ENCODE peak calls at places on chromosomes 12 and 14, in ten cellular contexts. One of them, this sample, is unnamed.

GRCh38 chr12:96343347-96343954 is 56.8 kb downstream of the CDK17 start:
- DNase-seq in A549: no peak
- DNase-seq in HAP-1: no peak
- DNase-seq in lower lobe of right lung: no peak
- DNase-seq in upper lobe of right lung: no peak
- DNase-seq in PC-9: no peak
- DNase-seq in suprapubic skin: no peak
- DNase-seq in psoas muscle: no peak
- DNase-seq in adipocyte: no peak
- DNase-seq in HCT116: no peak
- DNase-seq in this sample: no peak

GRCh38 chr14:27315947-27316346 is 718.1 kb upstream of the NOVA1 start:
- DNase-seq in PC-9: no peak
- DNase-seq in A549: no peak
- DNase-seq in suprapubic skin: no peak
- DNase-seq in adipocyte: no peak
- DNase-seq in psoas muscle: no peak
- DNase-seq in lower lobe of right lung: no peak
- DNase-seq in upper lobe of right lung: no peak
- DNase-seq in HAP-1: no peak
- DNase-seq in HCT116: no peak
- DNase-seq in this sample: no peak

GRCh38 chr14:24384169-24384568 is 14.6 kb upstream of the NYNRIN start:
- DNase-seq in suprapubic skin: no peak
- DNase-seq in HAP-1: no peak
- DNase-seq in lower lobe of right lung: no peak
- DNase-seq in HCT116: no peak
- DNase-seq in PC-9: no peak
- DNase-seq in A549: no peak
- DNase-seq in adipocyte: no peak
- DNase-seq in psoas muscle: no peak
- DNase-seq in upper lobe of right lung: no peak
- DNase-seq in this sample: no peak

GRCh38 chr14:24814944-24815343 is 181.0 kb upstream of the GZMB start:
- DNase-seq in HCT116: no peak
- DNase-seq in suprapubic skin: no peak
- DNase-seq in adipocyte: no peak
- DNase-seq in upper lobe of right lung: no peak
- DNase-seq in psoas muscle: no peak
- DNase-seq in PC-9: no peak
- DNase-seq in lower lobe of right lung: no peak
- DNase-seq in HAP-1: no peak
- DNase-seq in A549: no peak
- DNase-seq in this sample: no peak

GRCh38 chr12:12399906-12400305 is 43.0 kb downstream of the BORCS5 start:
- DNase-seq in suprapubic skin: no peak
- DNase-seq in lower lobe of right lung: no peak
- DNase-seq in psoas muscle: no peak
- DNase-seq in adipocyte: no peak
- DNase-seq in A549: no peak
- DNase-seq in PC-9: no peak
- DNase-seq in HAP-1: no peak
- DNase-seq in HCT116: no peak
- DNase-seq in upper lobe of right lung: no peak
- DNase-seq in this sample: no peak

GRCh38 chr14:92886337-92886736 is 36.6 kb upstream of the CHGA start:
- DNase-seq in A549: no peak
- DNase-seq in suprapubic skin: no peak
- DNase-seq in HAP-1: no peak
- DNase-seq in adipocyte: no peak
- DNase-seq in PC-9: no peak
- DNase-seq in lower lobe of right lung: no peak
- DNase-seq in psoas muscle: no peak
- DNase-seq in upper lobe of right lung: no peak
- DNase-seq in HCT116: no peak
- DNase-seq in this sample: no peak

GRCh38 chr12:28899951-28900350 is 249.1 kb upstream of the FAR2 start:
- DNase-seq in upper lobe of right lung: no peak
- DNase-seq in suprapubic skin: no peak
- DNase-seq in PC-9: no peak
- DNase-seq in adipocyte: peak; percentile 62
- DNase-seq in HAP-1: no peak
- DNase-seq in HCT116: no peak
- DNase-seq in A549: no peak
- DNase-seq in psoas muscle: no peak
- DNase-seq in lower lobe of right lung: no peak
- DNase-seq in this sample: no peak

GRCh38 chr12:23611320-23611719 is 338.1 kb downstream of the SOX5 start:
- DNase-seq in upper lobe of right lung: no peak
- DNase-seq in PC-9: no peak
- DNase-seq in A549: no peak
- DNase-seq in psoas muscle: no peak
- DNase-seq in HAP-1: no peak
- DNase-seq in suprapubic skin: no peak
- DNase-seq in lower lobe of right lung: no peak
- DNase-seq in HCT116: no peak
- DNase-seq in adipocyte: no peak
- DNase-seq in this sample: no peak

GRCh38 chr12:3315201-3315661 is 175.8 kb upstream of the PRMT8 start:
- DNase-seq in HCT116: no peak
- DNase-seq in HAP-1: no peak
- DNase-seq in upper lobe of right lung: no peak
- DNase-seq in PC-9: peak; percentile 97
- DNase-seq in psoas muscle: peak; percentile 78
- DNase-seq in lower lobe of right lung: no peak
- DNase-seq in A549: no peak
- DNase-seq in adipocyte: no peak
- DNase-seq in suprapubic skin: no peak
- DNase-seq in this sample: no peak

GRCh38 chr14:52458721-52459085 is 93.6 kb downstream of the TXNDC16 start:
- DNase-seq in lower lobe of right lung: no peak
- DNase-seq in PC-9: no peak
- DNase-seq in adipocyte: peak; percentile 64
- DNase-seq in upper lobe of right lung: no peak
- DNase-seq in psoas muscle: no peak
- DNase-seq in HCT116: no peak
- DNase-seq in A549: no peak
- DNase-seq in HAP-1: no peak
- DNase-seq in suprapubic skin: no peak
- DNase-seq in this sample: no peak

GRCh38 chr14:76580967-76581366 is 180.3 kb upstream of the VASH1 start:
- DNase-seq in psoas muscle: no peak
- DNase-seq in lower lobe of right lung: no peak
- DNase-seq in HCT116: no peak
- DNase-seq in upper lobe of right lung: no peak
- DNase-seq in suprapubic skin: no peak
- DNase-seq in A549: no peak
- DNase-seq in HAP-1: no peak
- DNase-seq in adipocyte: no peak
- DNase-seq in PC-9: no peak
- DNase-seq in this sample: no peak

GRCh38 chr12:47094804-47095203 is 15.0 kb upstream of the AMIGO2 start:
- DNase-seq in suprapubic skin: no peak
- DNase-seq in upper lobe of right lung: no peak
- DNase-seq in A549: peak; percentile 89
- DNase-seq in adipocyte: no peak
- DNase-seq in HAP-1: no peak
- DNase-seq in PC-9: no peak
- DNase-seq in HCT116: no peak
- DNase-seq in psoas muscle: no peak
- DNase-seq in lower lobe of right lung: no peak
- DNase-seq in this sample: no peak

GRCh38 chr12:47098099-47098498 is 18.3 kb upstream of the AMIGO2 start:
- DNase-seq in HAP-1: no peak
- DNase-seq in A549: no peak
- DNase-seq in upper lobe of right lung: no peak
- DNase-seq in PC-9: no peak
- DNase-seq in lower lobe of right lung: no peak
- DNase-seq in psoas muscle: no peak
- DNase-seq in suprapubic skin: no peak
- DNase-seq in adipocyte: no peak
- DNase-seq in HCT116: no peak
- DNase-seq in this sample: no peak

GRCh38 chr12:47100146-47100545 is 20.4 kb upstream of the AMIGO2 start:
- DNase-seq in A549: no peak
- DNase-seq in HAP-1: no peak
- DNase-seq in suprapubic skin: no peak
- DNase-seq in psoas muscle: no peak
- DNase-seq in upper lobe of right lung: no peak
- DNase-seq in adipocyte: no peak
- DNase-seq in lower lobe of right lung: no peak
- DNase-seq in PC-9: no peak
- DNase-seq in HCT116: no peak
- DNase-seq in this sample: no peak

GRCh38 chr12:47097276-47097896 is 17.6 kb upstream of the AMIGO2 start:
- DNase-seq in suprapubic skin: no peak
- DNase-seq in PC-9: peak; percentile 60
- DNase-seq in HAP-1: no peak
- DNase-seq in lower lobe of right lung: no peak
- DNase-seq in psoas muscle: no peak
- DNase-seq in A549: peak; percentile 83
- DNase-seq in HCT116: no peak
- DNase-seq in adipocyte: peak; percentile 49
- DNase-seq in upper lobe of right lung: no peak
- DNase-seq in this sample: no peak

DNA sequence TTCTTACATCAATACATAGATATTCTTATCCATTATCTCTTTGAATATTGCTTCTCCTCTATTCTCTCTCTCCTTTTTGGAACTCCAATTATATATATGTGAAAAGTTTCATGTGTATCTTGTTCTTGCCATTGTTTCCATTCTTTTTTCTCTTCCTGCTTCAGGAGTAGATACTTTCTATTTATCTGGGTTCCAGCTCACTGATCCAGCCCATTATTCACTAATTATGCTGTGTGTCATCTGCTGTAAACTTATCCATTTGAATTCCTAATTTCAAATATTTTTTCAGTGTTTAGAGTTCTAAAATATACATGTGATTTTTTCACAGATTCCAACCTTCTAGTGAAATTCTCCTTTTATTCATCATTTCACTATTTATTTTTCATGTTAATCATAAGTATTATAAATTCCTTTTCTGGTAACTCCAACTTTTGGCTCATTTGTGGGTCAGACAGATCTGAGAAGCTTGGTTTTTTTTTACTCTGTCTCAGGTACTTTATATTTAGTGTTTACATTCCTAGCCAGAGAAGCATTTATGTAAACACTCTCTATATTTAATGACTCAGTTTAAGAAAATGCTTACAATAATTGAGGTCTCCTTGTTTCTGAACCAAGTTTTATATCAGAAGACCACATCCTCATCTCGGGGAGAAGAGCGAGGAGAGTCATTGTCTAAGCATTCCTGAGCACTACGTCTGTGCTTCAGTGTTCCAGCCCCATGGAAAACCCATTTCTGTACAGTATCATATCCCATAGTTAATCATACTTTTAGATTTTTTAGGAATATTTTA is 15.9 kb upstream of the AMIGO2 start:
- DNase-seq in adipocyte: peak; percentile 55
- DNase-seq in HAP-1: no peak
- DNase-seq in PC-9: peak; percentile 84
- DNase-seq in HCT116: no peak
- DNase-seq in suprapubic skin: no peak
- DNase-seq in psoas muscle: no peak
- DNase-seq in A549: peak; percentile 91
- DNase-seq in upper lobe of right lung: no peak
- DNase-seq in lower lobe of right lung: no peak
- DNase-seq in this sample: no peak
- H3K9me3 ChIP-seq in adipocyte: peaks cover 4% of the 10 kb centered on the region
- H3K9me3 ChIP-seq in HAP-1: no peaks in the 10 kb centered on the region
- H3K9me3 ChIP-seq in PC-9: peaks cover 19% of the 10 kb centered on the region
- H3K9me3 ChIP-seq in HCT116: no peaks in the 10 kb centered on the region
- H3K9me3 ChIP-seq in suprapubic skin: no peaks in the 10 kb centered on the region
- H3K9me3 ChIP-seq in psoas muscle: no peaks in the 10 kb centered on the region
- H3K9me3 ChIP-seq in A549: peaks cover 14% of the 10 kb centered on the region
- H3K9me3 ChIP-seq in upper lobe of right lung: no peaks in the 10 kb centered on the region
- H3K9me3 ChIP-seq in lower lobe of right lung: no peaks in the 10 kb centered on the region
- H3K9me3 ChIP-seq in this sample: no peaks in the 10 kb centered on the region

GRCh38 chr12:116245189-116245588 is 32.3 kb downstream of the MED13L start:
- DNase-seq in HAP-1: no peak
- DNase-seq in adipocyte: no peak
- DNase-seq in lower lobe of right lung: no peak
- DNase-seq in upper lobe of right lung: no peak
- DNase-seq in A549: no peak
- DNase-seq in psoas muscle: no peak
- DNase-seq in suprapubic skin: no peak
- DNase-seq in HCT116: no peak
- DNase-seq in PC-9: no peak
- DNase-seq in this sample: no peak
- H3K4me1 ChIP-seq in HAP-1: peaks cover 14% of the 10 kb centered on the region
- H3K4me1 ChIP-seq in adipocyte: peaks cover 20% of the 10 kb centered on the region
- H3K4me1 ChIP-seq in lower lobe of right lung: peaks cover 60% of the 10 kb centered on the region
- H3K4me1 ChIP-seq in upper lobe of right lung: peaks cover 63% of the 10 kb centered on the region
- H3K4me1 ChIP-seq in A549: peaks cover 43% of the 10 kb centered on the region
- H3K4me1 ChIP-seq in psoas muscle: peaks cover 75% of the 10 kb centered on the region
- H3K4me1 ChIP-seq in suprapubic skin: peaks cover 53% of the 10 kb centered on the region
- H3K4me1 ChIP-seq in HCT116: peaks cover 53% of the 10 kb centered on the region
- H3K4me1 ChIP-seq in PC-9: peaks cover 8% of the 10 kb centered on the region
- H3K4me1 ChIP-seq in this sample: peaks cover 29% of the 10 kb centered on the region

GRCh38 chr14:84770030-84770429 is 759.9 kb upstream of the FLRT2 start:
- DNase-seq in suprapubic skin: no peak
- DNase-seq in upper lobe of right lung: no peak
- DNase-seq in A549: no peak
- DNase-seq in lower lobe of right lung: no peak
- DNase-seq in adipocyte: peak; percentile 20
- DNase-seq in HAP-1: no peak
- DNase-seq in psoas muscle: no peak
- DNase-seq in HCT116: no peak
- DNase-seq in PC-9: no peak
- DNase-seq in this sample: no peak
- H3K9me3 ChIP-seq in suprapubic skin: no peaks in the 10 kb centered on the region
- H3K9me3 ChIP-seq in upper lobe of right lung: peaks cover 10% of the 10 kb centered on the region
- H3K9me3 ChIP-seq in A549: no peaks in the 10 kb centered on the region
- H3K9me3 ChIP-seq in lower lobe of right lung: peaks cover 10% of the 10 kb centered on the region
- H3K9me3 ChIP-seq in adipocyte: peaks cover 7% of the 10 kb centered on the region
- H3K9me3 ChIP-seq in HAP-1: no peaks in the 10 kb centered on the region
- H3K9me3 ChIP-seq in psoas muscle: no peaks in the 10 kb centered on the region
- H3K9me3 ChIP-seq in HCT116: peaks cover 3% of the 10 kb centered on the region
- H3K9me3 ChIP-seq in PC-9: no peaks in the 10 kb centered on the region
- H3K9me3 ChIP-seq in this sample: no peaks in the 10 kb centered on the region

DNA sequence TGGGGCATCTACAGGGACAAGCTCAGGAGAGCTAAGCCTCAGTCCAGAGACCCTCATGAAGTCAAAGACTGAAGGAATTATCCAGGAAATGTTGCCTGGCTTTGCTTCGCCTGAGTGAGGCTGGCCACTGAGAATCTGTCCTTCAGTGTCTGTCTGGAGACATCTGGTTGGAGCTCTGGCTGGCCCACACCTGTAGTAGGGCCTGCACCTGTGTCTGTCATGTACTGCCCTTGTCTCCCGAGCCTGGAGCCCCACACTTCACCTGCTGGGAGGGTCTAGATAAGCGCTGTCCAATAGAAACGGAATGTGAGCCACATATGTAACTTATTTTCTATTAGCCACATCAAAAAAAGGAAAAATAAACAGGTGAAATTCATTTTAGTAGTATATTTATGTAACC is 9.9 kb upstream of the HDAC7 start:
- DNase-seq in lower lobe of right lung: no peak
- DNase-seq in adipocyte: no peak
- DNase-seq in HAP-1: no peak
- DNase-seq in HCT116: no peak
- DNase-seq in suprapubic skin: no peak
- DNase-seq in psoas muscle: no peak
- DNase-seq in upper lobe of right lung: no peak
- DNase-seq in PC-9: no peak
- DNase-seq in A549: no peak
- DNase-seq in this sample: no peak
- H3K4me1 ChIP-seq in lower lobe of right lung: peaks cover 61% of the 10 kb centered on the region
- H3K4me1 ChIP-seq in adipocyte: peaks cover 51% of the 10 kb centered on the region
- H3K4me1 ChIP-seq in HAP-1: peaks cover 4% of the 10 kb centered on the region
- H3K4me1 ChIP-seq in HCT116: peaks cover 32% of the 10 kb centered on the region
- H3K4me1 ChIP-seq in suprapubic skin: peaks cover 69% of the 10 kb centered on the region
- H3K4me1 ChIP-seq in psoas muscle: peaks cover 23% of the 10 kb centered on the region
- H3K4me1 ChIP-seq in upper lobe of right lung: peaks cover 46% of the 10 kb centered on the region
- H3K4me1 ChIP-seq in PC-9: peaks cover 63% of the 10 kb centered on the region
- H3K4me1 ChIP-seq in A549: peaks cover 38% of the 10 kb centered on the region
- H3K4me1 ChIP-seq in this sample: peaks cover 13% of the 10 kb centered on the region